ENCODE peak calls at places on chromosomes 12 and 14, in four cellular contexts. One of them, this sample, is unnamed.

GRCh38 chr12:75329918-75330826 is at the start of gene CAPS2:
- DNase-seq in RWPE1: peak
- DNase-seq in progenitor cell of endocrine pancreas: peak
- DNase-seq in nephron progenitor cell: peak
- DNase-seq in this sample: peak

GRCh38 chr12:94615284-94616216 is 34.8 kb downstream of the TMCC3 start:
- DNase-seq in progenitor cell of endocrine pancreas: no peak
- DNase-seq in RWPE1: peak
- DNase-seq in nephron progenitor cell: no peak
- DNase-seq in this sample: no peak

GRCh38 chr12:8658361-8658760 is 4.3 kb downstream of the MFAP5 start:
- DNase-seq in nephron progenitor cell: no peak
- DNase-seq in progenitor cell of endocrine pancreas: no peak
- DNase-seq in RWPE1: peak
- DNase-seq in this sample: no peak

GRCh38 chr12:45615268-45615667 is 114.2 kb upstream of the ARID2 start:
- DNase-seq in RWPE1: peak
- DNase-seq in progenitor cell of endocrine pancreas: no peak
- DNase-seq in nephron progenitor cell: no peak
- DNase-seq in this sample: no peak

GRCh38 chr12:108729612-108730336 is 1.5 kb downstream of the CORO1C start:
- DNase-seq in progenitor cell of endocrine pancreas: no peak
- DNase-seq in RWPE1: peak
- DNase-seq in nephron progenitor cell: no peak
- DNase-seq in this sample: no peak

GRCh38 chr12:22729431-22729830 is 104.5 kb downstream of the ETNK1 start:
- DNase-seq in RWPE1: no peak
- DNase-seq in nephron progenitor cell: no peak
- DNase-seq in progenitor cell of endocrine pancreas: no peak
- DNase-seq in this sample: no peak

GRCh38 chr12:8771072-8771471 is 51.3 kb upstream of the A2ML1 start:
- DNase-seq in nephron progenitor cell: no peak
- DNase-seq in RWPE1: no peak
- DNase-seq in progenitor cell of endocrine pancreas: no peak
- DNase-seq in this sample: no peak

GRCh38 chr12:103800252-103800771 is 40.7 kb downstream of the NT5DC3 start:
- DNase-seq in nephron progenitor cell: no peak
- DNase-seq in RWPE1: no peak
- DNase-seq in progenitor cell of endocrine pancreas: no peak
- DNase-seq in this sample: no peak

GRCh38 chr12:47534695-47535094 is 171.1 kb downstream of the RPAP3 start:
- DNase-seq in nephron progenitor cell: no peak
- DNase-seq in RWPE1: peak
- DNase-seq in progenitor cell of endocrine pancreas: no peak
- DNase-seq in this sample: no peak

GRCh38 chr14:101715209-101716076 is 46.1 kb upstream of the PPP2R5C start:
- DNase-seq in nephron progenitor cell: no peak
- DNase-seq in progenitor cell of endocrine pancreas: no peak
- DNase-seq in RWPE1: no peak
- DNase-seq in this sample: no peak

GRCh38 chr14:100989924-100990323 is 86.4 kb upstream of the RTL1 start:
- DNase-seq in progenitor cell of endocrine pancreas: no peak
- DNase-seq in nephron progenitor cell: no peak
- DNase-seq in RWPE1: peak
- DNase-seq in this sample: no peak

GRCh38 chr12:54337280-54337842 is 12.4 kb downstream of the COPZ1 start:
- DNase-seq in progenitor cell of endocrine pancreas: no peak
- DNase-seq in RWPE1: no peak
- DNase-seq in nephron progenitor cell: no peak
- DNase-seq in this sample: no peak
- TF ChIP-seq CTCF in progenitor cell of endocrine pancreas: no peak
- TF ChIP-seq CTCF in RWPE1: no peak
- TF ChIP-seq CTCF in nephron progenitor cell: no peak
- TF ChIP-seq CTCF in this sample: no peak

GRCh38 chr14:53217283-53217994 is 64.3 kb upstream of the DDHD1 start:
- DNase-seq in progenitor cell of endocrine pancreas: peak
- DNase-seq in nephron progenitor cell: peak
- DNase-seq in RWPE1: peak
- DNase-seq in this sample: peak
- TF ChIP-seq CTCF in progenitor cell of endocrine pancreas: peak
- TF ChIP-seq CTCF in nephron progenitor cell: peak
- TF ChIP-seq CTCF in RWPE1: peak
- TF ChIP-seq CTCF in this sample: peak

GRCh38 chr12:17976202-17976601 is 113.8 kb downstream of the RERGL start:
- DNase-seq in progenitor cell of endocrine pancreas: no peak
- DNase-seq in RWPE1: no peak
- DNase-seq in nephron progenitor cell: peak
- DNase-seq in this sample: peak
- TF ChIP-seq CTCF in progenitor cell of endocrine pancreas: peak
- TF ChIP-seq CTCF in RWPE1: no peak
- TF ChIP-seq CTCF in nephron progenitor cell: no peak
- TF ChIP-seq CTCF in this sample: peak

GRCh38 chr14:32623300-32624093 is 294.4 kb downstream of the AKAP6 start:
- DNase-seq in RWPE1: no peak
- DNase-seq in nephron progenitor cell: no peak
- DNase-seq in progenitor cell of endocrine pancreas: no peak
- DNase-seq in this sample: no peak

GRCh38 chr14:32622742-32623141 is 293.6 kb downstream of the AKAP6 start:
- DNase-seq in progenitor cell of endocrine pancreas: no peak
- DNase-seq in RWPE1: no peak
- DNase-seq in nephron progenitor cell: no peak
- DNase-seq in this sample: no peak

GRCh38 chr14:32621585-32621984 is 292.5 kb downstream of the AKAP6 start:
- DNase-seq in RWPE1: no peak
- DNase-seq in progenitor cell of endocrine pancreas: no peak
- DNase-seq in nephron progenitor cell: no peak
- DNase-seq in this sample: no peak

GRCh38 chr14:32627545-32628298 is 298.6 kb downstream of the AKAP6 start:
- DNase-seq in progenitor cell of endocrine pancreas: no peak
- DNase-seq in RWPE1: no peak
- DNase-seq in nephron progenitor cell: no peak
- DNase-seq in this sample: no peak

GRCh38 chr14:32625211-32625610 is 296.1 kb downstream of the AKAP6 start:
- DNase-seq in nephron progenitor cell: no peak
- DNase-seq in progenitor cell of endocrine pancreas: no peak
- DNase-seq in RWPE1: no peak
- DNase-seq in this sample: no peak
- TF ChIP-seq CTCF in nephron progenitor cell: no peak
- TF ChIP-seq CTCF in progenitor cell of endocrine pancreas: no peak
- TF ChIP-seq CTCF in RWPE1: no peak
- TF ChIP-seq CTCF in this sample: no peak

DNA sequence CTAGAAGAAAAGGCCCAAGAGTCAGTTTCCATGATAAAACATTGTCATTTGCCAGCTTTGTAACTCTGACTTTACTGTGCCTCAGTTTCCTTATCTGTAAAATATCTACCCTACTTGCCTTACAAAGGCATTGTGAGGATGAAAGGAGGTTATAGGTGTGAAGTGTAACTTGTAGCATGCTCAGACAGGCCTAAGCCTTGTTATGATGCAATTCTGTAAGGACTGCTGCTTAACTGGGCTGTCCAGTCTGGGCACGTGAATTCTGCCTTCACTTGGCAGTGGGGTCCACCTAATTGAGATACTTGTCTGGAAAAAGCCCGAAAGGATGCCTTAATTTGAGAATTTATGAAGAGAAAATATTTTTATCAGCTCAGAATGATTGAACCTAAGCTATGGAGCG is 114.5 kb upstream of the DYRK2 start:
- DNase-seq in progenitor cell of endocrine pancreas: no peak
- DNase-seq in RWPE1: no peak
- DNase-seq in nephron progenitor cell: no peak
- DNase-seq in this sample: no peak
- TF ChIP-seq CTCF in progenitor cell of endocrine pancreas: no peak
- TF ChIP-seq CTCF in RWPE1: no peak
- TF ChIP-seq CTCF in nephron progenitor cell: no peak
- TF ChIP-seq CTCF in this sample: no peak

GRCh38 chr14:90911121-90911520 is 94.9 kb upstream of the TTC7B start:
- DNase-seq in RWPE1: no peak
- DNase-seq in progenitor cell of endocrine pancreas: no peak
- DNase-seq in nephron progenitor cell: no peak
- DNase-seq in this sample: no peak

GRCh38 chr14:90905531-90905930 is 89.3 kb upstream of the TTC7B start:
- DNase-seq in progenitor cell of endocrine pancreas: no peak
- DNase-seq in nephron progenitor cell: no peak
- DNase-seq in RWPE1: no peak
- DNase-seq in this sample: no peak

GRCh38 chr14:90903101-90903500 is 86.9 kb upstream of the TTC7B start:
- DNase-seq in RWPE1: peak
- DNase-seq in progenitor cell of endocrine pancreas: peak
- DNase-seq in nephron progenitor cell: peak
- DNase-seq in this sample: peak

DNA sequence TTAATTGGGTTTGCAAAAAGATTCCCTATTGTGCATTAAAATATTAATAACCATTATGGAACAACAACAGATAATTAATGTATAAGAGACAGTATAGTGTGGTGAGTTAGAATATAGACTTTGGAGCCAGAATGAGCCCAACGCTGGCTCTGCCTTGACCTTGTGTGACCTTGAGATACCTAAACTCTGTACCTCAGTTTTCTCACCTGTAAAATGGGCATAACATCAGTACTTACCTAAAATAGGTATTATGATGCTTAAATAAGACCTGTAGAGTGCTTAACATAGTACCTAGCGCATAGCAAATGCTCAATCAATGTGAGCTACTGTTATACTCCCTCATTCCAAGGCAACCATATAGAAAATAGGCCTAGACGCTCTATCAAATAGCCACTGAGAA is 90.9 kb upstream of the TTC7B start:
- DNase-seq in nephron progenitor cell: no peak
- DNase-seq in progenitor cell of endocrine pancreas: no peak
- DNase-seq in RWPE1: no peak
- DNase-seq in this sample: no peak
- TF ChIP-seq CTCF in nephron progenitor cell: no peak
- TF ChIP-seq CTCF in progenitor cell of endocrine pancreas: no peak
- TF ChIP-seq CTCF in RWPE1: no peak
- TF ChIP-seq CTCF in this sample: no peak

DNA sequence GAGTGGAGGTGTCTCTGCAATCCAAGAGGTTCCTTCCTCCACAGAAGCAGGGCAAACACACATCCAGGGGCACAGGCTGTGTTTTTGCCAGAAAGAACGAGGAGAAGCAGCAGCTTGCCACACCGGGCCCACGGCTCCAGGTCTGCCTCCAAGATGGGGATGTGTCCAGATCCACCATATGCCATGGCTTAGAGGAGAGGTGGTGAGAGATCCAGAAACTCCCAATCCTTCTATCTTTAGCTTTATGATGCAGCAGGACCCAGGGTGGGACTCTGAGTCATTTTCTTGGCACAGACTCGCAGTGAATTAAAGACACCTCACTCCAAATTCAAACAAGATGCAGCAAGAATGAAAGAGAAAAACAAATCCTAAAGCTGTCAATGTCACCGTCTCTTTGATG is 481.4 kb upstream of the TMEM132C start:
- DNase-seq in RWPE1: peak
- DNase-seq in progenitor cell of endocrine pancreas: no peak
- DNase-seq in nephron progenitor cell: no peak
- DNase-seq in this sample: no peak
- TF ChIP-seq CTCF in RWPE1: no peak
- TF ChIP-seq CTCF in progenitor cell of endocrine pancreas: no peak
- TF ChIP-seq CTCF in nephron progenitor cell: no peak
- TF ChIP-seq CTCF in this sample: no peak

GRCh38 chr14:103802353-103802752 is 45.0 kb downstream of the PPP1R13B start:
- DNase-seq in RWPE1: peak
- DNase-seq in progenitor cell of endocrine pancreas: no peak
- DNase-seq in nephron progenitor cell: no peak
- DNase-seq in this sample: no peak
- TF ChIP-seq CTCF in RWPE1: no peak
- TF ChIP-seq CTCF in progenitor cell of endocrine pancreas: no peak
- TF ChIP-seq CTCF in nephron progenitor cell: no peak
- TF ChIP-seq CTCF in this sample: no peak

DNA sequence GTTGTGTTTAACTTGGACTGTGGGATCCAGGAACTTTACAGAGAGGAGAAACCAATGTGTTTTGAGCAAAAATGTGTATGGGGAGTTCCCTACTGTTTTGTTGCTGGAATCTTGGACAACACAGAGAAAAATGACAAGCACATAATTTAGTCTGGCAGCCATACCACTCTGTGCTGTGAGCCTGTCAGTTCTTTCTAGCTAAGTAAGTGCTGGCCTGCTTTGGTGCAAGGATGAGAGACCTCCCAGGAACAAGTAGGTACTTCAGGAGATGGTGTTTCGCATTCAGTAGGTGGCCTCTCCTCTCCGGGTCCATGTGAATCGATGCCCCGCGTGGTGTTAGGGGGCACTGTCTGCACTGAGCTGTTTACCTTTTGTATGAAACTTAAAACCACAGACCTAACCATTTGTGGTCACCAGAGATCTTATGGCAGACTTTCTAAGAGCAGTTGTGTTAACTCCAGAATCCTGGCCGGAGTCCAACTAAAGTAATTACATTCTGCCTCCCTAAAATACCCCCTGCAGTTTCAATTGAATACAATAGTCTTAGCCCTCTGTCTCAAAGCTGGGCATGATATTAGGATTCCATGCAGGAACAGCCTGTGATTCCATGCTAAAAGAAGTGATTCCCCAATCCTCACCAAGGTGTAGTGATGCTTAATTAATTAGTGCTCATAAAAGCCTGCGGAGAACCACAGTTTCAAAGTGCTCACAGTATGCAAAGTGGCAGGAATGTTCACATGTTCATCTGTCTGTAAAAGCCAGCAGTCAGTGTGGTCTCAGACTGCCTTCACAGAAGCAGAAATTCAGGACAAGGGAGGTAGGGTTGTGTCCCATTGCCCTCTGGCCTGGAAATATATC is 64.2 kb downstream of the LLPH start:
- DNase-seq in progenitor cell of endocrine pancreas: no peak
- DNase-seq in RWPE1: no peak
- DNase-seq in nephron progenitor cell: no peak
- DNase-seq in this sample: no peak
- TF ChIP-seq CTCF in progenitor cell of endocrine pancreas: no peak
- TF ChIP-seq CTCF in RWPE1: no peak
- TF ChIP-seq CTCF in nephron progenitor cell: no peak
- TF ChIP-seq CTCF in this sample: no peak

GRCh38 chr12:48978741-48979601 is 849 bp downstream of the WNT1 start:
- DNase-seq in nephron progenitor cell: no peak
- DNase-seq in progenitor cell of endocrine pancreas: no peak
- DNase-seq in RWPE1: no peak
- DNase-seq in this sample: no peak

GRCh38 chr12:48980389-48980952 is 2.3 kb downstream of the WNT1 start:
- DNase-seq in nephron progenitor cell: no peak
- DNase-seq in progenitor cell of endocrine pancreas: no peak
- DNase-seq in RWPE1: no peak
- DNase-seq in this sample: no peak

GRCh38 chr12:48977290-48978281 is 536 bp upstream of the WNT1 start:
- DNase-seq in nephron progenitor cell: peak
- DNase-seq in progenitor cell of endocrine pancreas: peak
- DNase-seq in RWPE1: no peak
- DNase-seq in this sample: peak

GRCh38 chr12:48979602-48980388 is 1.7 kb downstream of the WNT1 start:
- DNase-seq in nephron progenitor cell: no peak
- DNase-seq in RWPE1: no peak
- DNase-seq in progenitor cell of endocrine pancreas: no peak
- DNase-seq in this sample: no peak

DNA sequence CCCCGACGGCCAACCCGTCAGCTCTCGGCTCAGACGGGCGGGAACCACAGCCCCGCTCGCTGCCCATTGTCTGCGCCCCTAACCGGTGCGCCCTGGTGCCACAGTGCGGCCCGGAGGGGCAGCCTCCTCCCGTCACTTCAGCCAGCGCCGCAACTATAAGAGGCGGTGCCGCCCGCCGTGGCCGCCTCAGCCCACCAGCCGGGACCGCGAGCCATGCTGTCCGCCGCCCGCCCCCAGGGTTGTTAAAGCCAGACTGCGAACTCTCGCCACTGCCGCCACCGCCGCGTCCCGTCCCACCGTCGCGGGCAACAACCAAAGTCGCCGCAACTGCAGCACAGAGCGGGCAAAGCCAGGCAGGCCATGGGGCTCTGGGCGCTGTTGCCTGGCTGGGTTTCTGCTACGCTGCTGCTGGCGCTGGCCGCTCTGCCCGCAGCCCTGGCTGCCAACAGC is at the start of gene WNT1:
- DNase-seq in progenitor cell of endocrine pancreas: no peak
- DNase-seq in RWPE1: no peak
- DNase-seq in nephron progenitor cell: peak
- DNase-seq in this sample: no peak
- TF ChIP-seq CTCF in progenitor cell of endocrine pancreas: no peak
- TF ChIP-seq CTCF in RWPE1: peak
- TF ChIP-seq CTCF in nephron progenitor cell: peak
- TF ChIP-seq CTCF in this sample: peak

This sample was measured in endothelial cell.